ENCODE peak calls at places on chromosome 12, in nine cellular contexts. One of them, this sample, is unnamed.

GRCh38 chr12:79547044-79547734 is 143.6 kb downstream of the PAWR start:
- DNase-seq in cardiac muscle cell: peak; percentile 46
- DNase-seq in right lobe of liver: no peak
- DNase-seq in lower leg skin: peak; percentile 47
- DNase-seq in RWPE1: peak; percentile 91
- DNase-seq in astrocyte of the spinal cord: peak; percentile 81
- DNase-seq in Calu3: peak; percentile 91
- DNase-seq in bronchial epithelial cell: peak; percentile 98
- DNase-seq in fibroblast of mammary gland: peak; percentile 20
- DNase-seq in this sample: no peak

GRCh38 chr12:132118876-132119275 is 25.2 kb downstream of the DDX51 start:
- DNase-seq in cardiac muscle cell: no peak
- DNase-seq in right lobe of liver: no peak
- DNase-seq in lower leg skin: no peak
- DNase-seq in RWPE1: no peak
- DNase-seq in astrocyte of the spinal cord: no peak
- DNase-seq in Calu3: no peak
- DNase-seq in bronchial epithelial cell: no peak
- DNase-seq in fibroblast of mammary gland: no peak
- DNase-seq in this sample: no peak

GRCh38 chr12:4353785-4354208 is 25.7 kb downstream of the FGF23 start:
- DNase-seq in cardiac muscle cell: peak; percentile 22
- DNase-seq in right lobe of liver: no peak
- DNase-seq in lower leg skin: no peak
- DNase-seq in RWPE1: peak; percentile 43
- DNase-seq in astrocyte of the spinal cord: peak; percentile 4
- DNase-seq in Calu3: no peak
- DNase-seq in bronchial epithelial cell: peak; percentile 20
- DNase-seq in fibroblast of mammary gland: peak; percentile 11
- DNase-seq in this sample: no peak

GRCh38 chr12:89237763-89238162 is 114.5 kb downstream of the DUSP6 start:
- DNase-seq in cardiac muscle cell: no peak
- DNase-seq in right lobe of liver: no peak
- DNase-seq in lower leg skin: no peak
- DNase-seq in RWPE1: no peak
- DNase-seq in astrocyte of the spinal cord: no peak
- DNase-seq in Calu3: no peak
- DNase-seq in bronchial epithelial cell: no peak
- DNase-seq in fibroblast of mammary gland: no peak
- DNase-seq in this sample: no peak

GRCh38 chr12:55687746-55688145 is 20.0 kb downstream of the ITGA7 start:
- DNase-seq in cardiac muscle cell: no peak
- DNase-seq in right lobe of liver: no peak
- DNase-seq in lower leg skin: no peak
- DNase-seq in RWPE1: no peak
- DNase-seq in astrocyte of the spinal cord: no peak
- DNase-seq in Calu3: no peak
- DNase-seq in bronchial epithelial cell: peak; percentile 36
- DNase-seq in fibroblast of mammary gland: no peak
- DNase-seq in this sample: no peak

GRCh38 chr12:99436584-99436983 is 211.0 kb upstream of the GARIN6 start:
- DNase-seq in cardiac muscle cell: no peak
- DNase-seq in right lobe of liver: no peak
- DNase-seq in lower leg skin: no peak
- DNase-seq in RWPE1: no peak
- DNase-seq in astrocyte of the spinal cord: no peak
- DNase-seq in Calu3: no peak
- DNase-seq in bronchial epithelial cell: no peak
- DNase-seq in fibroblast of mammary gland: no peak
- DNase-seq in this sample: no peak

GRCh38 chr12:79549531-79550271 is 141.1 kb downstream of the PAWR start:
- DNase-seq in cardiac muscle cell: peak; percentile 20
- DNase-seq in right lobe of liver: no peak
- DNase-seq in lower leg skin: no peak
- DNase-seq in RWPE1: no peak
- DNase-seq in astrocyte of the spinal cord: peak; percentile 55
- DNase-seq in Calu3: no peak
- DNase-seq in bronchial epithelial cell: no peak
- DNase-seq in fibroblast of mammary gland: no peak
- DNase-seq in this sample: no peak

GRCh38 chr12:95859344-95859816 is 628 bp downstream of the SNRPF start:
- DNase-seq in cardiac muscle cell: peak; percentile 63
- DNase-seq in right lobe of liver: no peak
- DNase-seq in lower leg skin: no peak
- DNase-seq in RWPE1: peak; percentile 42
- DNase-seq in astrocyte of the spinal cord: peak; percentile 39
- DNase-seq in Calu3: no peak
- DNase-seq in bronchial epithelial cell: peak; percentile 36
- DNase-seq in fibroblast of mammary gland: peak; percentile 43
- DNase-seq in this sample: no peak

GRCh38 chr12:127063339-127064090 is 1203.5 kb upstream of the TMEM132C start:
- DNase-seq in cardiac muscle cell: no peak
- DNase-seq in right lobe of liver: no peak
- DNase-seq in lower leg skin: no peak
- DNase-seq in RWPE1: peak; percentile 23
- DNase-seq in astrocyte of the spinal cord: no peak
- DNase-seq in Calu3: no peak
- DNase-seq in bronchial epithelial cell: no peak
- DNase-seq in fibroblast of mammary gland: no peak
- DNase-seq in this sample: no peak

GRCh38 chr12:115752151-115752550 is 525.3 kb downstream of the MED13L start:
- DNase-seq in cardiac muscle cell: no peak
- DNase-seq in right lobe of liver: no peak
- DNase-seq in lower leg skin: no peak
- DNase-seq in RWPE1: no peak
- DNase-seq in astrocyte of the spinal cord: peak; percentile 55
- DNase-seq in Calu3: no peak
- DNase-seq in bronchial epithelial cell: no peak
- DNase-seq in fibroblast of mammary gland: peak; percentile 61
- DNase-seq in this sample: no peak

GRCh38 chr12:52249041-52249461 is 16.0 kb downstream of the KRT7 start:
- DNase-seq in cardiac muscle cell: no peak
- DNase-seq in right lobe of liver: no peak
- DNase-seq in lower leg skin: no peak
- DNase-seq in RWPE1: no peak
- DNase-seq in astrocyte of the spinal cord: no peak
- DNase-seq in Calu3: peak; percentile 51
- DNase-seq in bronchial epithelial cell: no peak
- DNase-seq in fibroblast of mammary gland: no peak
- DNase-seq in this sample: no peak

GRCh38 chr12:111773801-111774551 is 7.2 kb downstream of the ALDH2 start:
- DNase-seq in cardiac muscle cell: no peak
- DNase-seq in right lobe of liver: peak; percentile 90
- DNase-seq in lower leg skin: peak; percentile 91
- DNase-seq in RWPE1: peak; percentile 64
- DNase-seq in astrocyte of the spinal cord: peak; percentile 47
- DNase-seq in Calu3: peak; percentile 39
- DNase-seq in bronchial epithelial cell: peak; percentile 90
- DNase-seq in fibroblast of mammary gland: peak; percentile 93
- DNase-seq in this sample: no peak

GRCh38 chr12:57483466-57483865 is 3.8 kb upstream of the ARHGAP9 start:
- DNase-seq in cardiac muscle cell: no peak
- DNase-seq in right lobe of liver: no peak
- DNase-seq in lower leg skin: no peak
- DNase-seq in RWPE1: no peak
- DNase-seq in astrocyte of the spinal cord: peak; percentile 56
- DNase-seq in Calu3: no peak
- DNase-seq in bronchial epithelial cell: no peak
- DNase-seq in fibroblast of mammary gland: no peak
- DNase-seq in this sample: no peak

GRCh38 chr12:114403044-114403689 is 2.8 kb downstream of the TBX5 start:
- DNase-seq in cardiac muscle cell: peak; percentile 84
- DNase-seq in right lobe of liver: no peak
- DNase-seq in lower leg skin: no peak
- DNase-seq in RWPE1: no peak
- DNase-seq in astrocyte of the spinal cord: no peak
- DNase-seq in Calu3: no peak
- DNase-seq in bronchial epithelial cell: no peak
- DNase-seq in fibroblast of mammary gland: peak; percentile 64
- DNase-seq in this sample: peak; percentile 85

GRCh38 chr12:104632724-104633181 is 176.0 kb downstream of the CHST11 start:
- DNase-seq in cardiac muscle cell: no peak
- DNase-seq in right lobe of liver: no peak
- DNase-seq in lower leg skin: no peak
- DNase-seq in RWPE1: no peak
- DNase-seq in astrocyte of the spinal cord: peak; percentile 61
- DNase-seq in Calu3: no peak
- DNase-seq in bronchial epithelial cell: no peak
- DNase-seq in fibroblast of mammary gland: peak; percentile 82
- DNase-seq in this sample: peak; percentile 29

GRCh38 chr12:29350080-29350479 is 30.9 kb downstream of the ERGIC2 start:
- DNase-seq in cardiac muscle cell: peak; percentile 13
- DNase-seq in right lobe of liver: no peak
- DNase-seq in lower leg skin: no peak
- DNase-seq in RWPE1: peak; percentile 14
- DNase-seq in astrocyte of the spinal cord: peak; percentile 39
- DNase-seq in Calu3: no peak
- DNase-seq in bronchial epithelial cell: peak; percentile 33
- DNase-seq in fibroblast of mammary gland: peak; percentile 52
- DNase-seq in this sample: no peak

GRCh38 chr12:63045020-63045860 is 105.8 kb downstream of the AVPR1A start:
- DNase-seq in cardiac muscle cell: no peak
- DNase-seq in right lobe of liver: no peak
- DNase-seq in lower leg skin: no peak
- DNase-seq in RWPE1: peak; percentile 5
- DNase-seq in astrocyte of the spinal cord: peak; percentile 89
- DNase-seq in Calu3: no peak
- DNase-seq in bronchial epithelial cell: peak; percentile 66
- DNase-seq in fibroblast of mammary gland: peak; percentile 1
- DNase-seq in this sample: no peak

DNA sequence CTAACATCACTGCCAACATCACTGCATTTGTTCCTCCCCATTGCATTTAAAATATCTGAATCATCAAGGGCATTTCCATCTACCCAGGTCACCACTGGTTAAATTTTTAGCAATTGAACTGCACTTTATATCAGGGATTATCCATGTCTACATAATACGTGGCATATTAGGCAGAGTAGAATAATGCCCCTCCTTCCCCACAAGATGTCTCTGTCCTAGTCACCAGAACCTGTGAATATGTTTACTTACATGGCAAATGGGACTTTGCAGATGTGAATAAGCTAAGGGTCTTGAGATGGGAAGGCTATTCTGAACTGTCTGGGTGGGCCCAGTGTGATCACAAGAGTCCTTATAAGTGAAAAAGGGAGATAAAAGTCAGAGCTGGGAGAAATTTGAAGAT is 181.7 kb upstream of the ARID2 start:
- DNase-seq in cardiac muscle cell: no peak
- DNase-seq in right lobe of liver: no peak
- DNase-seq in lower leg skin: no peak
- DNase-seq in RWPE1: no peak
- DNase-seq in astrocyte of the spinal cord: peak; percentile 9
- DNase-seq in Calu3: no peak
- DNase-seq in bronchial epithelial cell: no peak
- DNase-seq in fibroblast of mammary gland: peak; percentile 16
- DNase-seq in this sample: no peak
- TF ChIP-seq CTCF in cardiac muscle cell: peak; percentile 32
- TF ChIP-seq CTCF in right lobe of liver: peak; percentile 4
- TF ChIP-seq CTCF in lower leg skin: no peak
- TF ChIP-seq CTCF in RWPE1: no peak
- TF ChIP-seq CTCF in astrocyte of the spinal cord: peak; percentile 8
- TF ChIP-seq CTCF in Calu3: no peak
- TF ChIP-seq CTCF in bronchial epithelial cell: no peak
- TF ChIP-seq CTCF in fibroblast of mammary gland: peak; percentile 30
- TF ChIP-seq CTCF in this sample: no peak

GRCh38 chr12:6376965-6377666 is 1.8 kb upstream of the SCNN1A start:
- DNase-seq in cardiac muscle cell: no peak
- DNase-seq in right lobe of liver: no peak
- DNase-seq in lower leg skin: no peak
- DNase-seq in RWPE1: no peak
- DNase-seq in astrocyte of the spinal cord: no peak
- DNase-seq in Calu3: no peak
- DNase-seq in bronchial epithelial cell: no peak
- DNase-seq in fibroblast of mammary gland: no peak
- DNase-seq in this sample: no peak
- TF ChIP-seq CTCF in cardiac muscle cell: no peak
- TF ChIP-seq CTCF in right lobe of liver: no peak
- TF ChIP-seq CTCF in lower leg skin: no peak
- TF ChIP-seq CTCF in RWPE1: no peak
- TF ChIP-seq CTCF in astrocyte of the spinal cord: no peak
- TF ChIP-seq CTCF in Calu3: no peak
- TF ChIP-seq CTCF in bronchial epithelial cell: no peak
- TF ChIP-seq CTCF in fibroblast of mammary gland: no peak
- TF ChIP-seq CTCF in this sample: no peak

GRCh38 chr12:67354322-67354721 is 85.2 kb downstream of the CAND1 start:
- DNase-seq in cardiac muscle cell: no peak
- DNase-seq in right lobe of liver: no peak
- DNase-seq in lower leg skin: no peak
- DNase-seq in RWPE1: no peak
- DNase-seq in astrocyte of the spinal cord: no peak
- DNase-seq in Calu3: no peak
- DNase-seq in bronchial epithelial cell: no peak
- DNase-seq in fibroblast of mammary gland: peak; percentile 28
- DNase-seq in this sample: no peak

GRCh38 chr12:67344979-67345710 is 76.0 kb downstream of the CAND1 start:
- DNase-seq in cardiac muscle cell: no peak
- DNase-seq in right lobe of liver: no peak
- DNase-seq in lower leg skin: no peak
- DNase-seq in RWPE1: no peak
- DNase-seq in astrocyte of the spinal cord: no peak
- DNase-seq in Calu3: no peak
- DNase-seq in bronchial epithelial cell: peak; percentile 53
- DNase-seq in fibroblast of mammary gland: no peak
- DNase-seq in this sample: no peak

GRCh38 chr12:67352682-67353081 is 83.5 kb downstream of the CAND1 start:
- DNase-seq in cardiac muscle cell: no peak
- DNase-seq in right lobe of liver: no peak
- DNase-seq in lower leg skin: no peak
- DNase-seq in RWPE1: no peak
- DNase-seq in astrocyte of the spinal cord: no peak
- DNase-seq in Calu3: no peak
- DNase-seq in bronchial epithelial cell: peak; percentile 41
- DNase-seq in fibroblast of mammary gland: peak; percentile 22
- DNase-seq in this sample: no peak

DNA sequence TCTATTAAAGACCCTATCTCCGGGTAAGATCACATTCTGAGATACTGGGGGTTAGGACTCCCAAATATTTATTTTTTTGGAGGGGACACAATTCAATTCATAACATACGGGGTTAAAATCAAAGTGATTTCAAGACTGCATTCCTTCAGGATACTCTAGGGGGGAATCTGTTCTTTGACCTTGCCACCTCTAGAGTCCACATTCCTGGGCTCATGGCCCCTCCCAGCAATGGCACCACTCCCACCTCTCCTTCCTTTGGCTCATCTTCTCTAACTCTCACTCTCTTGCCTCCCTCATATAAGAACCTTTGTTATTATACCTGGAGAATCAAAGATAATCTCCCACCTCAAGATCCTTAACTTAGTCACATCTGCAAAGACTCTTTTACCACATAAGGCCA is 79.5 kb downstream of the CAND1 start:
- DNase-seq in cardiac muscle cell: no peak
- DNase-seq in right lobe of liver: no peak
- DNase-seq in lower leg skin: no peak
- DNase-seq in RWPE1: no peak
- DNase-seq in astrocyte of the spinal cord: no peak
- DNase-seq in Calu3: no peak
- DNase-seq in bronchial epithelial cell: no peak
- DNase-seq in fibroblast of mammary gland: no peak
- DNase-seq in this sample: no peak
- TF ChIP-seq CTCF in cardiac muscle cell: no peak
- TF ChIP-seq CTCF in right lobe of liver: no peak
- TF ChIP-seq CTCF in lower leg skin: no peak
- TF ChIP-seq CTCF in RWPE1: no peak
- TF ChIP-seq CTCF in astrocyte of the spinal cord: no peak
- TF ChIP-seq CTCF in Calu3: no peak
- TF ChIP-seq CTCF in bronchial epithelial cell: no peak
- TF ChIP-seq CTCF in fibroblast of mammary gland: no peak
- TF ChIP-seq CTCF in this sample: no peak

GRCh38 chr12:113327000-113327399 is 7.9 kb downstream of the SLC8B1 start:
- DNase-seq in cardiac muscle cell: no peak
- DNase-seq in right lobe of liver: no peak
- DNase-seq in lower leg skin: no peak
- DNase-seq in RWPE1: no peak
- DNase-seq in astrocyte of the spinal cord: no peak
- DNase-seq in Calu3: no peak
- DNase-seq in bronchial epithelial cell: no peak
- DNase-seq in fibroblast of mammary gland: no peak
- DNase-seq in this sample: no peak
- TF ChIP-seq CTCF in cardiac muscle cell: peak; percentile 24
- TF ChIP-seq CTCF in right lobe of liver: no peak
- TF ChIP-seq CTCF in lower leg skin: no peak
- TF ChIP-seq CTCF in RWPE1: no peak
- TF ChIP-seq CTCF in astrocyte of the spinal cord: peak; percentile 9
- TF ChIP-seq CTCF in Calu3: no peak
- TF ChIP-seq CTCF in bronchial epithelial cell: no peak
- TF ChIP-seq CTCF in fibroblast of mammary gland: no peak
- TF ChIP-seq CTCF in this sample: no peak